ENCODE peak calls at places on chromosomes 11 and 22, in nine cellular contexts. X is IMR-90, Z is HCT116, F is GM23338, S is MM.1S, I is endothelial cell of umbilical vein, T is fibroblast of lung, K is neural progenitor cell, B is neuronal stem cell. H is an unnamed sample.

GRCh38 chr11:134741453-134742227 is 329.6 kb upstream of the B3GAT1 start:
- DNase-seq in B (no peak), S (no peak), T (peak), K (no peak), F (no peak), Z (no peak), I (peak), X (peak), H (no peak)

GRCh38 chr11:112724194-112724790 is 236.9 kb upstream of the NCAM1 start:
- DNase-seq in K (no peak), F (no peak), B (no peak), Z (no peak), T (no peak), S (no peak), I (no peak), X (no peak), H (no peak)

GRCh38 chr22:48779661-48780596 is 1047.7 kb downstream of the BRD1 start:
- DNase-seq in I (no peak), K (no peak), T (no peak), Z (no peak), F (no peak), S (no peak), B (no peak), X (no peak), H (no peak)

GRCh38 chr11:12986194-12986898 is 22.8 kb upstream of the RASSF10 start:
- DNase-seq in Z (no peak), I (no peak), K (no peak), X (no peak), S (no peak), B (no peak), T (no peak), F (no peak), H (no peak)

GRCh38 chr11:66951927-66952337 is 6.3 kb downstream of the PC start:
- DNase-seq in B (no peak), T (no peak), S (no peak), Z (no peak), X (peak), F (no peak), I (peak), K (no peak), H (no peak)

GRCh38 chr11:373716-374551 is 4.6 kb downstream of the B4GALNT4 start:
- DNase-seq in K (no peak), F (no peak), X (no peak), Z (no peak), I (no peak), S (no peak), B (no peak), T (no peak), H (no peak)

GRCh38 chr11:15800121-15800800 is 556.1 kb downstream of the SOX6 start:
- DNase-seq in S (no peak), X (peak), Z (no peak), B (no peak), F (no peak), T (peak), I (no peak), K (no peak), H (peak)

GRCh38 chr11:31702966-31703365 is 108.2 kb downstream of the PAX6 start:
- DNase-seq in B (no peak), Z (no peak), K (no peak), X (peak), I (no peak), F (no peak), S (no peak), T (peak), H (no peak)

GRCh38 chr11:111772535-111772934 is 6.3 kb upstream of the PPP2R1B start:
- DNase-seq in K (no peak), I (no peak), B (no peak), T (no peak), F (no peak), X (no peak), Z (no peak), S (no peak), H (no peak)

GRCh38 chr11:62432695-62433094 is 13.9 kb downstream of the SCGB1A1 start:
- DNase-seq in I (no peak), K (no peak), S (no peak), Z (no peak), F (no peak), X (no peak), B (no peak), T (no peak), H (no peak)

GRCh38 chr22:37220543-37220968 is 8.3 kb upstream of the SSTR3 start:
- DNase-seq in I (no peak), T (peak), S (no peak), F (no peak), X (no peak), K (no peak), B (no peak), Z (no peak), H (no peak)

GRCh38 chr11:72058416-72059034 is 21.8 kb downstream of the NUMA1 start:
- DNase-seq in B (no peak), Z (no peak), T (peak), I (no peak), F (no peak), S (no peak), X (peak), K (no peak), H (no peak)

GRCh38 chr11:8806974-8807373 is 104.0 kb upstream of the AKIP1 start:
- DNase-seq in B (no peak), T (no peak), K (no peak), I (no peak), X (no peak), Z (no peak), F (no peak), S (no peak), H (no peak)

GRCh38 chr11:64410396-64410718 is 51.4 kb downstream of the RPS6KA4 start:
- DNase-seq in Z (no peak), T (no peak), I (no peak), X (no peak), S (no peak), K (no peak), B (no peak), F (no peak), H (no peak)
- H3K4me2 ChIP-seq in Z (no peak), T (no peak), I (no peak), X (no peak), S (no peak), K (no peak), B (no peak), F (no peak), H (no peak)

GRCh38 chr22:45268958-45269844 is 15.5 kb upstream of the UPK3A start:
- DNase-seq in T (peak), Z (no peak), B (peak), X (peak), I (peak), F (peak), K (peak), S (peak), H (no peak)

GRCh38 chr22:45265546-45265945 is 19.2 kb upstream of the UPK3A start:
- DNase-seq in F (no peak), I (no peak), S (no peak), Z (no peak), X (no peak), T (peak), B (no peak), K (no peak), H (no peak)

GRCh38 chr22:45270095-45271020 is 14.4 kb upstream of the UPK3A start:
- DNase-seq in F (no peak), X (no peak), T (no peak), S (no peak), Z (no peak), K (no peak), B (no peak), I (no peak), H (no peak)

GRCh38 chr22:45271667-45272188 is 13.0 kb upstream of the UPK3A start:
- DNase-seq in X (no peak), F (no peak), B (no peak), Z (no peak), S (no peak), I (no peak), K (no peak), T (no peak), H (no peak)

DNA sequence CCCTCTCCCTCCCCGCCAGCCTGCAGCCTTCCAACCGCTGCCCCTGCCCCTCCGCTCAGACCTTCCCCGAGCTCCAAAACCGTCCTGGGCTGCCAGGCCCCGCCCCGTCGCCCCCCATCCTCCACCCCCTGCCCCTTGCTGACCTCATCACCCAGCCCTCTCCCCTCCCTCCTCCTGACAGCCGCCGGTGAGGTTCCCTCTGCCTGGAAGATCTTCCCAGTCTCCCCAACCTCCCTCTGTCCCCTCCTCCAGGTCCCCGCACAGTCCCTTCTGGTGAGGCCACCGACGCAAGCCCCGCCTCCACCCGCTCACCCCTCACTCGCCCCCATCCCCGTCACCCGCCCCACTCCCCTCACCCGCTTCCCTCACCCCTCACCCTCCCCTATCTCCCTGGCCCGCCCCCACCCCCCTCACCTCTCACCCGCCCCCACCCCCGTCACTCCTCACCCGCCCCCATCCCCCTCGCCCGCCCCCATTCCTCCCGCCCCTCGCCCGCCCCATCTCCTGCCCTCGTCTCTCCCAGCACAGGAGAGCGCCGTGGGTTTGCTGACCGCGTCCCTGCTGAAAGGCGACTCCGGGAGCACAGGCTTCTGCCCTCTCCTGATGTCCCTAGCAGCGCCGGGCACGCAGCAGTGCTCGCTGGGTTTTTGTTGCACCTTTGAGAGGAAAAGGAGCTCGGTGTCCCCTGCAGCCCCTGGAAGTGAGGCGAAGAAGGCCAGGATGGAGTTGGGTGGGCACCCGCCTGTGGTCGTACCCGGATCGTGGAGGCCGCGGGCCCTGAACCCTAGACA is 16.4 kb upstream of the UPK3A start:
- DNase-seq in Z (no peak), I (peak), S (no peak), B (peak), T (no peak), X (no peak), K (peak), F (peak), H (no peak)
- H2AFZ ChIP-seq in Z (peak), I (peak), S (peak), B (peak), T (peak), X (peak), K (peak), F (peak), H (peak)

GRCh38 chr11:93744669-93745004 is 3.2 kb downstream of the C11orf54 start:
- DNase-seq in K (no peak), Z (no peak), B (no peak), S (no peak), F (no peak), I (no peak), X (no peak), T (no peak), H (no peak)
- H3K4me2 ChIP-seq in K (peak), Z (no peak), B (no peak), S (no peak), F (no peak), I (no peak), X (peak), T (no peak), H (no peak)

DNA sequence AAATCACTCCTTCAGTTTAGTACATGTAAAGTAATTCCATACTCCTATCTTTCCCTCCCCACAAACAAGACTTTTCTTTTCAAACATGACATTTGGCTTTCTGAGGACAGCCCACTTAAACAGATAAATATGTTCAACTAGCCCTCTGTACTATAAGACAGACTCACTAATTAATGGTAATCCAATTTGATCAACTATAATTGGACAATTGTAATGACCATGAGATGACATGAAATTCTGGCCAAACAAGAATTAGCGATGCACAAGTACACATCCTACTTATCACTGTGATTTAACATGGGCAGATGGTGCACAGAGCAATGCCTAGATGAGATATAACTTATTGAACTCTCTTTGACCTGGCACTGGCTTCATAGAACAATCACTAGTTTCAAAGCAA is 1033.7 kb upstream of the CCDC90B start:
- DNase-seq in S (no peak), F (no peak), I (no peak), T (no peak), B (no peak), K (no peak), Z (no peak), X (no peak), H (no peak)
- H2AFZ ChIP-seq in S (no peak), F (no peak), I (no peak), T (no peak), B (no peak), K (no peak), Z (no peak), X (no peak), H (no peak)

DNA sequence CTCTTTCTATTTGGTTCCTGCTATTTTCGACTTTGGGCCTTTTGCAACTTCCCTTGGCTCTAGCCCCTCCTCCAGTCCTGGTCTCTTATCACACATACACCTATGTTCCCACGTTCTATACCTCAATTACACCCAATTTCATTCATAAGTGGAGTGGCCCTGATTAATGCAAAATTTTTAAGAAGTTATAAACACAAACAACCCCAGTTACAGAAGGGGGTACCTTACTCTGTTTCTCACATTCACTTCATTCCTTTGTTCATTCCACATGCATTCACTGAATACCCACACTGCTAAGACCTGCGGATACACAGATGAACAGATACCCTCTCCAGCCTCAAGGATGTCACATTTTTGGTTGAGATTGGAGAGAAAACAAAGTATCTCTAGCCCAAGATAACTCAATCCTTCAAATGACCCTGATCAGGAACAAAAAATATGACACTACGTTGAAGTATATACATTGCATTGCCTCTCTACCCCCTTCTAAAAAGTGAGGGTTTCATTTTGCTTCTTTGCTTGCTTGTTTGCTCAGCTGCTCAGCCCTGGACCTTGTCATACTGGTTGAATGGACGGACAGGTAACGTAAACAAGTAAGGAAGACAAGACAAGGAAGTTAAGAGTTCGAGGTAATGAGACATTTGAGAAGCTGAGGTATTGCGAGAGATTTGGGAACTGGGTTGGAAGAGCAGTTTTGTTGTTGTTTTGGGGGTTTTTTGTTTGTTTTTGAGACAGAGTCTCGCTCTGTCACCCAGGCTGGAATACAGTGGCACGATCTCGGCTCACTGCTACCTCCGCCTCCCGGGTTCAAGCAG is 3.6 kb upstream of the VPS37C start:
- DNase-seq in X (no peak), S (no peak), K (no peak), Z (no peak), I (no peak), B (no peak), T (no peak), F (no peak), H (peak)
- H3K4me2 ChIP-seq in X (no peak), S (no peak), K (no peak), Z (no peak), I (no peak), B (no peak), T (no peak), F (no peak), H (peak)

GRCh38 chr11:26823963-26824362 is 102.1 kb upstream of the SLC5A12 start:
- DNase-seq in I (no peak), B (no peak), T (no peak), S (no peak), F (no peak), Z (no peak), K (no peak), X (no peak), H (no peak)

GRCh38 chr11:26820739-26821138 is 98.9 kb upstream of the SLC5A12 start:
- DNase-seq in X (peak), I (no peak), T (peak), B (no peak), F (no peak), S (no peak), Z (no peak), K (no peak), H (no peak)
- H2AFZ ChIP-seq in X (no peak), I (no peak), T (no peak), B (no peak), F (no peak), S (no peak), Z (no peak), K (no peak), H (no peak)

GRCh38 chr22:46096051-46096450 is 54.3 kb upstream of the PPARA start:
- DNase-seq in X (no peak), S (no peak), F (no peak), I (no peak), T (no peak), B (no peak), K (no peak), Z (no peak), H (no peak)
- H3K4me2 ChIP-seq in X (no peak), S (no peak), F (no peak), I (no peak), T (no peak), B (no peak), K (no peak), Z (no peak), H (no peak)

GRCh38 chr22:17580461-17581031 is 17.2 kb downstream of the SLC25A18 start:
- DNase-seq in F (peak), I (peak), Z (no peak), T (peak), K (peak), X (no peak), S (no peak), B (no peak), H (no peak)
- H2AFZ ChIP-seq in F (peak), I (peak), Z (no peak), T (no peak), K (peak), X (peak), S (no peak), B (peak), H (no peak)

DNA sequence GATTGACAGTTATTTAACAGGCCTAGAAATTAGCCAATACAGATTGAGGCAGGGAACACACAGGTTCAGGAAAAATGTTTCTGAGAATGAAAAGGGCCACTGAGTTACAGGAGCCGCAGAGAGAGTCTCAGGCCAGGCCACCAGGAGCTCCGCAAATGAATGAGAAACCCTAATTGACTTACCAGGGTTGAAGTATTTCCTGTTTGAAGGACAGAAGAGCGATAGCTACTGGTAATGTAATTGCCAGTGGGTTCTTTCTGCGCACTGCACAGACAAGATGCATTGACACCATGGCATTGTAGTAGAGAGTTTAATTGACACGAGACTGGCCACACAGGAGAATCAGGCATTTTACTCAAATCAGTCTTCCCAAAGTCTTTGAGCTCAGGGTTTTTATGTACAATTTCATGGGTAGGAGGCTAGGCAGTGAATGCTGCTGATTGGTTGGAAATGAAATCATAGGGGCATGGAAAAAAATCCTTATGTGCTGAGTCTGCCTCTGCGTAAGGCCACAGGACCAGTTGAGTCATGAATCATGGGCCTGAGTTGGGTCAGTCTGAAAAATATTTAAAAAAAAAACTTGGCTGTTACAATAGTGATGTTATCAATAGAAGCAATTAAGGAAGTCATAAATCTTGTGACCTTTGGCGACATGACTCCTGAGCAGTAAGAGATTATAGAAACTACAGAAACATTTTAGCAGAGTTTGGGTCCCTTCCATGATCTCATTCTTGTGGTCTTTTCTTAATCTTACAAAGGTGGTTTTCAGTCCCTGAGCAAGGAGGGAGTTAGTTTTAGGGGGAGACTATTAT is 203.8 kb downstream of the CASP12 start:
- DNase-seq in Z (no peak), B (no peak), T (peak), S (no peak), K (peak), F (no peak), X (peak), I (peak), H (no peak)
- H3K4me2 ChIP-seq in Z (no peak), B (no peak), T (no peak), S (no peak), K (no peak), F (no peak), X (no peak), I (no peak), H (no peak)

DNA sequence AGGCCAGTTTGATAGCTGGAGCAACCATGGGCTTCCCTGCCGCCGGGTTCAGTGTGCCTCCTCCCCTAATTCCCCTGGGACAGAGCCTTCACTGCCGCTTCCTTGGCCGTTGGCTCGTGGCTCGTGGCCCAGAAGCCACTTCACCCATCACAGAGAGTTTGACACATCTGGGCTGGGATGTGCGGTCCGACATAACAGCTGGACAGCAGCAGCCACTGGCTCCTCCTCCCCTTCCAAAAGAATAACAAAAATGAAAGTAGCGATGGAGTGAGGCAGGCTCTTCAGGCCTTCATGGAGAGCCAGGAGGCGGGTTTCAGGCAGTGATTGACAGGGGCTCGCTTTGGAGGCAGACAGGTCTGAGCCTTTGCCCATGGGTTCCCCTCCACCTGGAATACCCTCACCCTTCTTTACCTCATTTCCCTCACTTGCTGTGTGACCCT is 8.2 kb downstream of the CREB3L1 start:
- DNase-seq in B (no peak), Z (no peak), X (peak), S (no peak), F (peak), T (no peak), I (no peak), K (no peak), H (no peak)
- H2AFZ ChIP-seq in B (no peak), Z (no peak), X (peak), S (no peak), F (no peak), T (no peak), I (no peak), K (no peak), H (no peak)

H was measured in PC-9.